ENCODE peak calls at places on chromosomes 4 and X, in four cellular contexts. F is CD8-positive, alpha-beta T cell; Y is transverse colon; L is lower leg skin. J is an unnamed sample.

GRCh38 chr4:101211146-101211553 is 136.2 kb downstream of the PPP3CA start:
- DNase-seq in L (no peak), Y (no peak), F (no peak), J (peak; percentile 45)

GRCh38 chr4:184384056-184384809 is 90.1 kb downstream of the IRF2 start:
- DNase-seq in Y (peak; percentile 59), L (no peak), F (no peak), J (peak; percentile 98)

GRCh38 chr4:149409186-149410056 is 406.2 kb downstream of the IQCM start:
- DNase-seq in F (no peak), Y (no peak), L (peak; percentile 82), J (peak; percentile 10)

GRCh38 chr4:165588534-165589310 is 209.9 kb downstream of the CPE start:
- DNase-seq in F (no peak), L (no peak), Y (no peak), J (no peak)

GRCh38 chr4:32032136-32032672 is 1312.0 kb downstream of the PCDH7 start:
- DNase-seq in Y (no peak), L (no peak), F (no peak), J (no peak)

GRCh38 chrX:31126205-31126604 is 54.4 kb upstream of the FTHL17 start:
- DNase-seq in L (no peak), Y (no peak), F (no peak), J (peak; percentile 28)

GRCh38 chrX:119228506-119229290 is 7.4 kb upstream of the PGRMC1 start:
- DNase-seq in F (no peak), Y (no peak), L (no peak), J (peak; percentile 59)

GRCh38 chr4:91243132-91243531 is 1060.6 kb upstream of the GRID2 start:
- DNase-seq in L (no peak), Y (no peak), F (no peak), J (no peak)

GRCh38 chrX:71454222-71454621 is 78.7 kb upstream of the OGT start:
- DNase-seq in L (no peak), Y (no peak), F (no peak), J (peak; percentile 12)

GRCh38 chrX:13868481-13869040 is 51.7 kb upstream of the GPM6B start:
- DNase-seq in Y (no peak), F (no peak), L (no peak), J (peak; percentile 54)

GRCh38 chr4:28225689-28226353 is 1365.2 kb downstream of the STIM2 start:
- DNase-seq in F (no peak), L (no peak), Y (no peak), J (no peak)

GRCh38 chr4:122692641-122693520 is 39.6 kb upstream of the BBS12 start:
- DNase-seq in Y (no peak), L (no peak), F (no peak), J (no peak)

GRCh38 chr4:70183168-70183939 is 12.2 kb upstream of the ODAM start:
- DNase-seq in L (no peak), F (no peak), Y (peak; percentile 7), J (peak; percentile 29)
- TF ChIP-seq CTCF in L (no peak), F (no peak), Y (peak; percentile 60), J (peak; percentile 59)

DNA sequence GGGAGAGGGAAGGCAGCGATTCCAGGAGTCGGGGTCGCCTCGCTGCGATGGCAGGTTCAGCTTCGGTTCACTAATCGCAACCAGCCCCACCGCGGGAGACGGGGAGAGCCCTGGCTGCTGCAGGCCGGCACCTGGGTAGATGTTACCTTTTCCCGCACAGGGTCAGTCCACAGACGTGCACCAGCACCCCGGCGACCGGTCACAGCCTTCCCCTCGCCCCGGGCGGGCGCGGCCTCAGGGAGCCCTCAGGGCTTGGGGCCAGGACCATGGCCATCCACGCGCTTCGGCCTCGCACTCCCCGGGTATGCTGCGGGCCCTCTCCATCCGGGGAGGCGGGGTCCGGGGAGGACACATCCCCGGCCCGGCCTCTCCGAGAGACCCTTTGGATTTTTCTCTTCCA is 26.1 kb upstream of the EXOC1L start:
- DNase-seq in L (no peak), F (no peak), Y (no peak), J (no peak)
- H3K4me3 ChIP-seq in L (no peak overlapping the region), F (no peak overlapping the region), Y (no peak overlapping the region), J (peak overlapping the region; percentile 17)

DNA sequence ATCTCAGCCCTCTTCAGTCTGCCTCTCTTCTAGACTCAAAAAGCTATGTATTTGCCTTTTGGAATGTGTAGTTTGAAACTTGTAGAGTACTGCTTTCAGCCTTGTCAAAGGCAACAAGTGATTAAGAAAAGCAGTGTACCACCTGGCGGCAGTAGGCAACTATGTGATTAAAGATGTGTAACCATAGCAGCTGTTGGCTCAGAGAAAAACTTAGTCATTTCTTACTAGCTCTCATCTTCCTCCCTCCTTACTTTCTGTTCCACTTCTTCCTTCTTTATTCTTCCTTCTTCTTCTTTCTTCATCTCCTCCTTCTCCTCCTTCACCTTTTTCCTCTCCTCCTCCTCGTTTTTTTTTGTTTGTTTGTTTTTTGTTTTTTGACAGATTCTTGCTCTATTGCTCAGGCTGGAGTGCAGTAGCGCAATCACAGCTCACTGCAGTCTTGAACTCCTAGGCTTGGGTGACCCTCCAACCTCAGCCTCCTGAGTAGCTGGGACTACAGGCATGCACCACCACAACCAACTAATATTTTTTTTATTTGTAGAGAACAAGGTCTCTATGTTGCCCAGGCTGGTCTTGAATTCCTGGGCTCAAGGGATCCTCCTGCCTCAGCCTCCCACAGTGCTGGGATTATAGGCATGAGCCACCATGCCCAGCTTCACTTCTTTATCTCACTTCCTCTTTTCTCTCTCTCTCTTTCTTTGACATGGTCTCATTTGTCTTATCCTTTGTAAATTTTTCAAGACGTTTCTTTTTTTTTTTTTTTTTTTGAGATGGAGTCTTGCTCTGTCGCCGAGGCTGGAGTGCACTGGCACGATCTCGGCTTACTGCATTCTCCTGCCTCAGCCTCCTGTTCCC is 32.6 kb downstream of the ABHD18 start:
- DNase-seq in L (no peak), F (no peak), Y (no peak), J (peak; percentile 56)
- TF ChIP-seq CTCF in L (no peak), F (no peak), Y (no peak), J (peak; percentile 23)

GRCh38 chr4:98661356-98662054 is 3.1 kb upstream of the TSPAN5 start:
- DNase-seq in F (no peak), L (no peak), Y (no peak), J (peak; percentile 67)

GRCh38 chr4:98662055-98662453 is 3.6 kb upstream of the TSPAN5 start:
- DNase-seq in L (no peak), Y (no peak), F (no peak), J (no peak)

GRCh38 chr4:98659106-98659592 is 738 bp upstream of the TSPAN5 start:
- DNase-seq in F (no peak), Y (no peak), L (no peak), J (peak; percentile 61)

GRCh38 chr4:98658287-98659105 is at the start of gene TSPAN5:
- DNase-seq in L (peak; percentile 94), F (peak; percentile 82), Y (peak; percentile 82), J (peak; percentile 84)

GRCh38 chr4:98659741-98660507 is 1.5 kb upstream of the TSPAN5 start:
- DNase-seq in F (no peak), Y (no peak), L (no peak), J (peak; percentile 65)
- H3K4me3 ChIP-seq in F (no peak overlapping the region), Y (no peak overlapping the region), L (no peak overlapping the region), J (peak overlapping the region; percentile 85)

GRCh38 chrX:77160301-77160700 is 286.9 kb upstream of the FGF16 start:
- DNase-seq in F (peak; percentile 14), L (no peak), Y (no peak), J (no peak)
- TF ChIP-seq CTCF in F (no peak), L (no peak), Y (no peak), J (peak; percentile 27)

DNA sequence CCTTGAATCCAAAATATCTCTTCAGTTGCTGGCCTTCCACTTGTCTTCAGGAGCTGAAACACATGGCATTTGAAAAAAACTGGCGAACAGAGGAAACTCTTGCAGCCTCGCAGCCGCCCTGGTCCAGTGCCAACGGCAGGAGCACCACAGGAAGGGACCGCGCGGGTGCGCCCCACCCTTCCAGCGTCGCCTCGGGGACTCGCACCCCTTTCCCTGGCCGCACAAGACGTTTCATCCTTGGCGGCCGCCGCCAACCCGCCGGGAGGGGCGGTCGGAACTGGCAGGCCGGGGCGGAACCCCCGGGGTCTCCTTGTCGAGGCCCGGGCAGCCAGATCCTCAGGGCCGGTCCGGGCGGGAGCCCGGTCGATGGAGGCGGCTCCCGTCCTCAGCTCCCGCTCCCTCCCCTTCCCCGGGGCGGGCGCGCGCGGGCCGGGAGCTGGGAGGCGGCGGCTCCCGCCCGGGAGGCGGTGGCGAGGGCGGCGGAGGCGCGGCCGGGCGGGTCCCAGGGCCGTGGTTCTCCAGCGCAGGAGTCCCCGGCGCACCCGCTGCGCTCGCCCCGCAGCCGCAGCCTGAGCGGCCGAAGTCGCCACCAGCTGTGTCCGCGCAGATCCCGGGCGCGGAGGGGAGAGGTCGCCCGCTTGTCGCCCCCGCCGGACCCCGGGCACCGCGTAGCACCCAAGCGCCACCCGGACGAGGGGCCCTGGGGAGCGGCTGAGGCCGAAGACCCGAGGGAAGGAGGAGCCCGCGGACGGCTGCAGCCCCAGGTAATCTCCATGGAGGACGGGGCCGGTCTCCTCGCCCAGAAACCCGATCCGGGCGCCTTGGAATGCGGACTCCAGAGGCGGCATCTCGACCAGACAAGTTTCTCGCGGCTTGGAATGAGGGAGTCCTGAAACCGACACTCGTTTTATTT is 882 bp upstream of the NDST3 start:
- DNase-seq in L (peak; percentile 83), F (no peak), Y (peak; percentile 69), J (peak; percentile 14)
- H3K4me3 ChIP-seq in L (no peak overlapping the region), F (no peak overlapping the region), Y (peak overlapping the region; percentile 46), J (peak overlapping the region; percentile 57)

GRCh38 chr4:38902221-38902620 is 34.6 kb downstream of the FAM114A1 start:
- DNase-seq in Y (no peak), F (no peak), L (no peak), J (peak; percentile 47)

GRCh38 chr4:38905657-38906398 is 38.2 kb downstream of the FAM114A1 start:
- DNase-seq in F (no peak), L (no peak), Y (no peak), J (peak; percentile 62)

GRCh38 chr4:38898245-38898644 is 30.6 kb downstream of the FAM114A1 start:
- DNase-seq in F (no peak), L (no peak), Y (no peak), J (no peak)

GRCh38 chr4:38904090-38904666 is 36.6 kb downstream of the FAM114A1 start:
- DNase-seq in F (no peak), L (no peak), Y (peak; percentile 14), J (no peak)

GRCh38 chr4:38902695-38903094 is 35.1 kb downstream of the FAM114A1 start:
- DNase-seq in F (no peak), Y (no peak), L (no peak), J (no peak)
- TF ChIP-seq CTCF in F (peak; percentile 71), Y (peak; percentile 44), L (no peak), J (no peak)